ENCODE peak calls at places on chromosomes 12 and 14, in ten cellular contexts. X is progenitor cell of endocrine pancreas, B is nucleus accumbens, Q is GM12891, Z is NCI-H526 treated with DMSO at 0.1 percent for 48 hours, D is activated B cell treated with CpG ODN at 0.5 μM for 24 hours, L is SJSA1, E is memory B cell, S is hypothalamus, Y is Calu3. J is an unnamed sample.

GRCh38 chr12:71157601-71158233 is at the start of gene TSPAN8:
- DNase-seq in E (no peak), X (no peak), D (no peak), B (no peak), Z (peak; percentile 70), Q (no peak), Y (peak; percentile 54), S (no peak), L (no peak), J (no peak)

GRCh38 chr12:14696265-14696741 is at the start of gene GUCY2C:
- DNase-seq in E (no peak), B (no peak), S (no peak), Q (no peak), Z (no peak), Y (no peak), D (no peak), X (no peak), L (no peak), J (no peak)

GRCh38 chr14:53967606-53968005 is 11.0 kb upstream of the BMP4 start:
- DNase-seq in B (no peak), Q (no peak), E (no peak), X (no peak), L (no peak), S (no peak), Z (no peak), D (no peak), Y (peak; percentile 6), J (no peak)

GRCh38 chr12:52006726-52007157 is at the start of gene TAMALIN:
- DNase-seq in L (peak; percentile 34), X (peak; percentile 48), Q (peak; percentile 63), Z (peak; percentile 67), E (peak; percentile 90), S (no peak), D (peak; percentile 90), Y (peak; percentile 6), B (no peak), J (peak; percentile 80)

GRCh38 chr12:52522346-52523011 is 2.3 kb upstream of the KRT5 start:
- DNase-seq in S (no peak), Q (no peak), Z (no peak), L (no peak), B (no peak), E (no peak), D (no peak), Y (no peak), X (peak; percentile 7), J (no peak)

GRCh38 chr12:22543246-22544037 is 900 bp downstream of the C2CD5 start:
- DNase-seq in X (peak; percentile 61), L (no peak), Q (no peak), Z (peak; percentile 40), D (peak; percentile 49), Y (peak; percentile 60), B (peak; percentile 70), E (no peak), S (peak; percentile 55), J (peak; percentile 21)

GRCh38 chr14:20388159-20388558 is 25.1 kb downstream of the TEP1 start:
- DNase-seq in Q (no peak), X (no peak), E (no peak), S (no peak), Y (no peak), Z (no peak), D (no peak), B (no peak), L (no peak), J (no peak)

GRCh38 chr12:68381476-68381875 is 49.3 kb upstream of the MDM1 start:
- DNase-seq in B (no peak), Z (no peak), Q (no peak), D (no peak), S (no peak), X (no peak), L (no peak), E (no peak), Y (no peak), J (no peak)

GRCh38 chr14:58639842-58640484 is 2.2 kb downstream of the DACT1 start:
- DNase-seq in Z (peak; percentile 75), S (peak; percentile 15), Y (peak; percentile 53), L (peak; percentile 67), X (no peak), E (no peak), Q (no peak), B (peak; percentile 55), D (no peak), J (peak; percentile 85)

GRCh38 chr12:103909811-103910210 is 20.4 kb upstream of the HSP90B1 start:
- DNase-seq in Y (no peak), Z (no peak), B (no peak), Q (no peak), E (no peak), L (peak; percentile 41), D (no peak), S (no peak), X (no peak), J (peak; percentile 52)

GRCh38 chr12:63937381-63938168 is 93.1 kb downstream of the SRGAP1 start:
- DNase-seq in X (no peak), L (no peak), E (no peak), B (no peak), D (no peak), Z (no peak), S (no peak), Y (no peak), Q (no peak), J (no peak)

GRCh38 chr14:74580275-74580672 is 31.8 kb downstream of the LTBP2 start:
- DNase-seq in S (no peak), E (no peak), Q (no peak), X (no peak), B (no peak), Y (no peak), D (no peak), L (no peak), Z (no peak), J (no peak)

GRCh38 chr12:73991138-73991537 is 546.5 kb upstream of the ATXN7L3B start:
- DNase-seq in X (no peak), E (no peak), S (no peak), Y (no peak), D (no peak), Q (no peak), L (no peak), Z (no peak), B (no peak), J (no peak)

J was measured in cardiac muscle cell.